ENCODE peak calls at places on chromosomes 4 and X, in eight cellular contexts. One of them, this sample, is unnamed.

GRCh38 chrX:132671229-132671641 is 182.4 kb upstream of the MBNL3 start:
- DNase-seq in CD4-positive, alpha-beta T cell: no peak
- DNase-seq in PC-3: peak
- DNase-seq in body of pancreas: no peak
- DNase-seq in SK-N-SH: no peak
- DNase-seq in pancreas: no peak
- DNase-seq in H9: peak
- DNase-seq in CD8-positive, alpha-beta T cell: no peak
- DNase-seq in this sample: no peak

GRCh38 chrX:138058931-138059330 is 493.0 kb downstream of the ZIC3 start:
- DNase-seq in SK-N-SH: no peak
- DNase-seq in CD8-positive, alpha-beta T cell: no peak
- DNase-seq in H9: no peak
- DNase-seq in pancreas: no peak
- DNase-seq in body of pancreas: no peak
- DNase-seq in CD4-positive, alpha-beta T cell: no peak
- DNase-seq in PC-3: no peak
- DNase-seq in this sample: no peak

GRCh38 chr4:10554694-10555093 is 97.5 kb upstream of the ZNF518B start:
- DNase-seq in pancreas: peak
- DNase-seq in body of pancreas: peak
- DNase-seq in PC-3: peak
- DNase-seq in CD8-positive, alpha-beta T cell: peak
- DNase-seq in SK-N-SH: peak
- DNase-seq in H9: peak
- DNase-seq in CD4-positive, alpha-beta T cell: no peak
- DNase-seq in this sample: peak

GRCh38 chr4:8461616-8462015 is 21.0 kb downstream of the TRMT44 start:
- DNase-seq in CD4-positive, alpha-beta T cell: no peak
- DNase-seq in SK-N-SH: no peak
- DNase-seq in pancreas: no peak
- DNase-seq in CD8-positive, alpha-beta T cell: no peak
- DNase-seq in body of pancreas: no peak
- DNase-seq in PC-3: no peak
- DNase-seq in H9: no peak
- DNase-seq in this sample: no peak

GRCh38 chr4:144710526-144710912 is 64.6 kb downstream of the HHIP start:
- DNase-seq in CD4-positive, alpha-beta T cell: no peak
- DNase-seq in body of pancreas: no peak
- DNase-seq in CD8-positive, alpha-beta T cell: no peak
- DNase-seq in H9: no peak
- DNase-seq in PC-3: no peak
- DNase-seq in pancreas: no peak
- DNase-seq in SK-N-SH: no peak
- DNase-seq in this sample: no peak

GRCh38 chr4:184792950-184793555 is 32.7 kb downstream of the ACSL1 start:
- DNase-seq in pancreas: no peak
- DNase-seq in PC-3: peak
- DNase-seq in CD8-positive, alpha-beta T cell: no peak
- DNase-seq in H9: no peak
- DNase-seq in body of pancreas: no peak
- DNase-seq in CD4-positive, alpha-beta T cell: no peak
- DNase-seq in SK-N-SH: no peak
- DNase-seq in this sample: no peak

GRCh38 chr4:127975121-127975770 is 10.0 kb downstream of the ABHD18 start:
- DNase-seq in PC-3: peak
- DNase-seq in CD8-positive, alpha-beta T cell: no peak
- DNase-seq in body of pancreas: no peak
- DNase-seq in CD4-positive, alpha-beta T cell: no peak
- DNase-seq in SK-N-SH: no peak
- DNase-seq in H9: no peak
- DNase-seq in pancreas: no peak
- DNase-seq in this sample: no peak

GRCh38 chrX:103061486-103061885 is 2.5 kb downstream of the BEX1 start:
- DNase-seq in pancreas: no peak
- DNase-seq in body of pancreas: no peak
- DNase-seq in H9: no peak
- DNase-seq in CD4-positive, alpha-beta T cell: no peak
- DNase-seq in SK-N-SH: no peak
- DNase-seq in PC-3: peak
- DNase-seq in CD8-positive, alpha-beta T cell: no peak
- DNase-seq in this sample: no peak

GRCh38 chr4:140144050-140144449 is 9.9 kb downstream of the MAML3 start:
- DNase-seq in CD8-positive, alpha-beta T cell: no peak
- DNase-seq in H9: no peak
- DNase-seq in PC-3: no peak
- DNase-seq in pancreas: no peak
- DNase-seq in CD4-positive, alpha-beta T cell: no peak
- DNase-seq in body of pancreas: no peak
- DNase-seq in SK-N-SH: no peak
- DNase-seq in this sample: no peak

GRCh38 chr4:41442818-41443217 is 95.1 kb upstream of the LIMCH1 start:
- DNase-seq in H9: no peak
- DNase-seq in CD8-positive, alpha-beta T cell: no peak
- DNase-seq in pancreas: no peak
- DNase-seq in SK-N-SH: no peak
- DNase-seq in body of pancreas: no peak
- DNase-seq in PC-3: peak
- DNase-seq in CD4-positive, alpha-beta T cell: no peak
- DNase-seq in this sample: no peak

GRCh38 chr4:113957961-113958360 is 21.5 kb downstream of the ARSJ start:
- DNase-seq in CD4-positive, alpha-beta T cell: no peak
- DNase-seq in SK-N-SH: no peak
- DNase-seq in body of pancreas: no peak
- DNase-seq in H9: no peak
- DNase-seq in PC-3: no peak
- DNase-seq in pancreas: no peak
- DNase-seq in CD8-positive, alpha-beta T cell: no peak
- DNase-seq in this sample: no peak

GRCh38 chr4:112007361-112007760 is 137.9 kb upstream of the FAM241A start:
- DNase-seq in CD4-positive, alpha-beta T cell: no peak
- DNase-seq in PC-3: no peak
- DNase-seq in pancreas: no peak
- DNase-seq in CD8-positive, alpha-beta T cell: no peak
- DNase-seq in body of pancreas: no peak
- DNase-seq in H9: no peak
- DNase-seq in SK-N-SH: no peak
- DNase-seq in this sample: no peak

GRCh38 chr4:15349965-15350364 is 77.9 kb upstream of the C1QTNF7 start:
- DNase-seq in H9: no peak
- DNase-seq in CD4-positive, alpha-beta T cell: no peak
- DNase-seq in SK-N-SH: no peak
- DNase-seq in pancreas: no peak
- DNase-seq in PC-3: no peak
- DNase-seq in body of pancreas: no peak
- DNase-seq in CD8-positive, alpha-beta T cell: no peak
- DNase-seq in this sample: no peak

GRCh38 chr4:74603186-74603585 is 158.2 kb downstream of the AREG start:
- DNase-seq in CD4-positive, alpha-beta T cell: no peak
- DNase-seq in H9: no peak
- DNase-seq in SK-N-SH: no peak
- DNase-seq in CD8-positive, alpha-beta T cell: no peak
- DNase-seq in pancreas: no peak
- DNase-seq in body of pancreas: no peak
- DNase-seq in PC-3: no peak
- DNase-seq in this sample: no peak
- H3K27ac ChIP-seq in CD4-positive, alpha-beta T cell: no peak
- H3K27ac ChIP-seq in H9: no peak
- H3K27ac ChIP-seq in SK-N-SH: no peak
- H3K27ac ChIP-seq in CD8-positive, alpha-beta T cell: no peak
- H3K27ac ChIP-seq in pancreas: no peak
- H3K27ac ChIP-seq in body of pancreas: no peak
- H3K27ac ChIP-seq in PC-3: no peak
- H3K27ac ChIP-seq in this sample: no peak

GRCh38 chrX:2984342-2984741 is 22.0 kb upstream of the ARSH start:
- DNase-seq in H9: no peak
- DNase-seq in CD4-positive, alpha-beta T cell: no peak
- DNase-seq in pancreas: no peak
- DNase-seq in PC-3: no peak
- DNase-seq in SK-N-SH: no peak
- DNase-seq in body of pancreas: no peak
- DNase-seq in CD8-positive, alpha-beta T cell: no peak
- DNase-seq in this sample: no peak
- TF ChIP-seq CTCF in H9: peak
- TF ChIP-seq CTCF in CD4-positive, alpha-beta T cell: no peak
- TF ChIP-seq CTCF in pancreas: no peak
- TF ChIP-seq CTCF in PC-3: no peak
- TF ChIP-seq CTCF in SK-N-SH: no peak
- TF ChIP-seq CTCF in body of pancreas: no peak
- TF ChIP-seq CTCF in CD8-positive, alpha-beta T cell: no peak
- TF ChIP-seq CTCF in this sample: no peak

GRCh38 chr4:156614536-156614935 is 357.1 kb downstream of the PDGFC start:
- DNase-seq in pancreas: no peak
- DNase-seq in H9: no peak
- DNase-seq in CD8-positive, alpha-beta T cell: no peak
- DNase-seq in SK-N-SH: no peak
- DNase-seq in PC-3: no peak
- DNase-seq in body of pancreas: no peak
- DNase-seq in CD4-positive, alpha-beta T cell: no peak
- DNase-seq in this sample: no peak
- H3K27ac ChIP-seq in pancreas: no peak
- H3K27ac ChIP-seq in H9: no peak
- H3K27ac ChIP-seq in CD8-positive, alpha-beta T cell: no peak
- H3K27ac ChIP-seq in SK-N-SH: peak
- H3K27ac ChIP-seq in PC-3: no peak
- H3K27ac ChIP-seq in body of pancreas: no peak
- H3K27ac ChIP-seq in CD4-positive, alpha-beta T cell: no peak
- H3K27ac ChIP-seq in this sample: no peak

DNA sequence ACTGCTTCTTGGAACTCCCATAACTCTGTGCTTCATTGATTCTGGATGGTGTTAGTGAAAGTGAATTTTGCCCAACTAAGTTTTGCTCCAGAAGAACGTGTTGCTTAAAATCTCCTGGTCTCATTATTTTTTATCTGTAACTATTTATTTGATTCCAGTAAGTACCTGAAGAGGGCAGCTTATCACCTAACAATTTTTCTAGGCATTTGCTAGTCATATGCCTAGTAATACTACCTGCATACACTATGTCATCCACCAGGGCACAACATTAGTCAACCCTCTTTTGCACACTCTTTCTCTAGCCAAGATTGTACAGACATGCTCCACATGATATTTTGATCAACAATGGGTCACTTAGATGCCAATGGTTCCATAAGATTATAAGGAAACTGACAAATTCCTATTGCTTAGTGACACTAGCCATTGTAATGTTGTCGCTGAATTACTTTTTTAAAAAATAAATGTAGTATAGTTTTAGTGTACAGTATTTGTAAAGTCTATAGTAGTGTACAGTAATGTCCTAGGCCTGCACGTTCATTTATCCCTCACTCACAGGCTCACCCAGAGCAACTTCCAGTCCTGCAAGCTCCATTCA is 499.9 kb upstream of the AADAT start:
- DNase-seq in CD4-positive, alpha-beta T cell: no peak
- DNase-seq in body of pancreas: no peak
- DNase-seq in pancreas: no peak
- DNase-seq in CD8-positive, alpha-beta T cell: no peak
- DNase-seq in SK-N-SH: peak
- DNase-seq in PC-3: peak
- DNase-seq in H9: no peak
- DNase-seq in this sample: no peak
- TF ChIP-seq CTCF in CD4-positive, alpha-beta T cell: no peak
- TF ChIP-seq CTCF in body of pancreas: peak
- TF ChIP-seq CTCF in pancreas: peak
- TF ChIP-seq CTCF in CD8-positive, alpha-beta T cell: no peak
- TF ChIP-seq CTCF in SK-N-SH: peak
- TF ChIP-seq CTCF in PC-3: no peak
- TF ChIP-seq CTCF in H9: peak
- TF ChIP-seq CTCF in this sample: no peak

GRCh38 chrX:136148391-136148790 is 1.1 kb downstream of the FHL1 start:
- DNase-seq in SK-N-SH: no peak
- DNase-seq in body of pancreas: no peak
- DNase-seq in H9: no peak
- DNase-seq in pancreas: no peak
- DNase-seq in PC-3: no peak
- DNase-seq in CD8-positive, alpha-beta T cell: no peak
- DNase-seq in CD4-positive, alpha-beta T cell: no peak
- DNase-seq in this sample: no peak
- H3K27ac ChIP-seq in SK-N-SH: no peak
- H3K27ac ChIP-seq in body of pancreas: no peak
- H3K27ac ChIP-seq in H9: no peak
- H3K27ac ChIP-seq in pancreas: no peak
- H3K27ac ChIP-seq in PC-3: no peak
- H3K27ac ChIP-seq in CD8-positive, alpha-beta T cell: no peak
- H3K27ac ChIP-seq in CD4-positive, alpha-beta T cell: no peak
- H3K27ac ChIP-seq in this sample: peak

GRCh38 chr4:39658756-39659155 is 20.1 kb upstream of the SMIM14 start:
- DNase-seq in SK-N-SH: no peak
- DNase-seq in H9: no peak
- DNase-seq in CD8-positive, alpha-beta T cell: no peak
- DNase-seq in pancreas: no peak
- DNase-seq in CD4-positive, alpha-beta T cell: no peak
- DNase-seq in body of pancreas: no peak
- DNase-seq in PC-3: no peak
- DNase-seq in this sample: no peak
- TF ChIP-seq CTCF in SK-N-SH: peak
- TF ChIP-seq CTCF in H9: peak
- TF ChIP-seq CTCF in CD8-positive, alpha-beta T cell: no peak
- TF ChIP-seq CTCF in pancreas: no peak
- TF ChIP-seq CTCF in CD4-positive, alpha-beta T cell: peak
- TF ChIP-seq CTCF in body of pancreas: peak
- TF ChIP-seq CTCF in PC-3: peak
- TF ChIP-seq CTCF in this sample: no peak

GRCh38 chrX:110741213-110741796 is 54.3 kb downstream of the CHRDL1 start:
- DNase-seq in pancreas: no peak
- DNase-seq in CD4-positive, alpha-beta T cell: no peak
- DNase-seq in CD8-positive, alpha-beta T cell: no peak
- DNase-seq in PC-3: peak
- DNase-seq in body of pancreas: no peak
- DNase-seq in SK-N-SH: no peak
- DNase-seq in H9: peak
- DNase-seq in this sample: no peak
- H3K27ac ChIP-seq in pancreas: no peak
- H3K27ac ChIP-seq in CD4-positive, alpha-beta T cell: no peak
- H3K27ac ChIP-seq in CD8-positive, alpha-beta T cell: no peak
- H3K27ac ChIP-seq in PC-3: no peak
- H3K27ac ChIP-seq in body of pancreas: no peak
- H3K27ac ChIP-seq in SK-N-SH: no peak
- H3K27ac ChIP-seq in H9: no peak
- H3K27ac ChIP-seq in this sample: no peak

DNA sequence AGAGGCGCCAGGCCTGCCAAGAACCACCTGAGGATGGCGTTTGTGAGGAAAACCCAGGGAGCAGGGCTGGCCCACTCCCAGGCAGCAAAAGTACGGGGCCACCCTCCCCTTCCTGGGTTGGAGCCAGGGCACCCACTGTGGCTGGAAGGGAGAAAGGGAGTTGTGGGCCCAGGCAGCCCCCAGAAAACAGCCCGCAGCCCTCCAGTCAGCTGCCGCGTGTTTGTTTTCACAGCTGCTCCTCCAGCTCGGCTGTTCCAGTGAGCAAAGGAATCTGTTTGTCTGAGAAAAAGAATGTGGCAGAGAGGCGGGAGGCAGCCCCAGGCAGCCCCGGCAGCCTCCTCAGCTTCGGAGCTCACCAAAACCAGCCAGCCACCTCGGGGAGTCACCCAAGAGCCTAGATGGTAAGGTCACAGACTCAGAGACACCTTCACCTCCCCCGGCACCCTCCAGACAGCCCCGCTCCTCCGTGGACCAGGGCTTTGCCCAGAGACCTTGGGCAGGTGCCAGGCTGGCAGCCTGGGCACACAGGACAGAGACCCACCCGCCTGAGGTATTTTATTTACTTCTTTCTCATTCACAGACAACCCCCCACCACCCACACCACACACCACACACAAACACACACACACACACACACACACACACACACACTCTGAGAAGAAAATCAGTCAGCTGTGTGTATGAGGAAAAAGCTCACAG is 338.1 kb downstream of the BCOR start:
- DNase-seq in body of pancreas: peak
- DNase-seq in PC-3: peak
- DNase-seq in CD4-positive, alpha-beta T cell: no peak
- DNase-seq in CD8-positive, alpha-beta T cell: no peak
- DNase-seq in SK-N-SH: peak
- DNase-seq in H9: no peak
- DNase-seq in pancreas: peak
- DNase-seq in this sample: no peak
- TF ChIP-seq CTCF in body of pancreas: no peak
- TF ChIP-seq CTCF in PC-3: no peak
- TF ChIP-seq CTCF in CD4-positive, alpha-beta T cell: no peak
- TF ChIP-seq CTCF in CD8-positive, alpha-beta T cell: no peak
- TF ChIP-seq CTCF in SK-N-SH: no peak
- TF ChIP-seq CTCF in H9: no peak
- TF ChIP-seq CTCF in pancreas: no peak
- TF ChIP-seq CTCF in this sample: no peak

This sample was measured in lung.